ENCODE peak calls at places on chromosome 13, in five cellular contexts. E is cardiac fibroblast; Z is tibial artery; V is CD8-positive, alpha-beta T cell; N is psoas muscle. L is an unnamed sample.

GRCh38 chr13:51523082-51523518 is 61.2 kb upstream of the WDFY2 start:
- DNase-seq in E (peak), Z (no peak), V (peak), N (no peak), L (no peak)

GRCh38 chr13:60922526-60923231 is 493.0 kb downstream of the PCDH20 start:
- DNase-seq in E (peak), Z (no peak), V (no peak), N (no peak), L (no peak)

GRCh38 chr13:111664696-111665095 is 344.3 kb downstream of the TEX29 start:
- DNase-seq in E (no peak), Z (no peak), V (no peak), N (no peak), L (no peak)

GRCh38 chr13:24223341-24224231 is 63.1 kb downstream of the SPATA13 start:
- DNase-seq in E (no peak), Z (no peak), V (no peak), N (no peak), L (no peak)

GRCh38 chr13:105587786-105588185 is 947.7 kb downstream of the EFNB2 start:
- DNase-seq in E (peak), Z (no peak), V (no peak), N (no peak), L (no peak)

GRCh38 chr13:57640582-57640981 is 9.0 kb downstream of the PCDH17 start:
- DNase-seq in E (peak), Z (no peak), V (no peak), N (no peak), L (no peak)

GRCh38 chr13:44573790-44574465 is 2.2 kb downstream of the TSC22D1 start:
- DNase-seq in E (peak), Z (no peak), V (no peak), N (no peak), L (peak)

GRCh38 chr13:101449971-101450748 is 2.3 kb upstream of the ITGBL1 start:
- DNase-seq in E (peak), Z (no peak), V (no peak), N (no peak), L (peak)

GRCh38 chr13:42803563-42804212 is 22.3 kb downstream of the FAM216B start:
- DNase-seq in E (peak), Z (no peak), V (no peak), N (no peak), L (no peak)

GRCh38 chr13:33188093-33188882 is 97.3 kb downstream of the STARD13 start:
- DNase-seq in E (peak), Z (no peak), V (no peak), N (no peak), L (no peak)

GRCh38 chr13:98443329-98443728 is 133.6 kb downstream of the STK24 start:
- DNase-seq in E (peak), Z (no peak), V (no peak), N (no peak), L (peak)

GRCh38 chr13:49374585-49375290 is 69.1 kb downstream of the CAB39L start:
- DNase-seq in E (peak), Z (no peak), V (no peak), N (no peak), L (peak)

GRCh38 chr13:22561581-22561980 is 619.2 kb upstream of the SGCG start:
- DNase-seq in E (no peak), Z (no peak), V (no peak), N (no peak), L (no peak)

GRCh38 chr13:34070006-34070405 is 252.1 kb downstream of the RFC3 start:
- DNase-seq in E (peak), Z (no peak), V (no peak), N (no peak), L (no peak)

GRCh38 chr13:109135018-109135417 is 505.6 kb downstream of the MYO16 start:
- DNase-seq in E (no peak), Z (no peak), V (no peak), N (no peak), L (no peak)

GRCh38 chr13:60482012-60482411 is 85.0 kb downstream of the TDRD3 start:
- DNase-seq in E (peak), Z (no peak), V (no peak), N (no peak), L (peak)

GRCh38 chr13:68987585-68987984 is 1120.0 kb upstream of the ATXN8OS start:
- DNase-seq in E (no peak), Z (no peak), V (no peak), N (no peak), L (no peak)

GRCh38 chr13:26653310-26653709 is 95.8 kb downstream of the WASF3 start:
- DNase-seq in E (peak), Z (no peak), V (no peak), N (no peak), L (peak)

GRCh38 chr13:106867249-106867648 is 299.3 kb upstream of the ARGLU1 start:
- DNase-seq in E (no peak), Z (no peak), V (no peak), N (no peak), L (no peak)

GRCh38 chr13:110616103-110617101 is 1.1 kb downstream of the NAXD start:
- DNase-seq in E (peak), Z (peak), V (peak), N (peak), L (no peak)

GRCh38 chr13:99501952-99502310 is 659 bp downstream of the TM9SF2 start:
- DNase-seq in E (peak), Z (no peak), V (no peak), N (peak), L (no peak)

GRCh38 chr13:104289400-104289799 is 1223.2 kb upstream of the SLC10A2 start:
- DNase-seq in E (no peak), Z (no peak), V (no peak), N (no peak), L (no peak)

GRCh38 chr13:60514891-60515290 is 117.9 kb downstream of the TDRD3 start:
- DNase-seq in E (no peak), Z (no peak), V (no peak), N (no peak), L (no peak)

GRCh38 chr13:114015111-114015551 is 41.3 kb upstream of the C13orf46 start:
- DNase-seq in E (no peak), Z (no peak), V (no peak), N (peak), L (no peak)

GRCh38 chr13:70960841-70961443 is 852.7 kb upstream of the KLHL1 start:
- DNase-seq in E (peak), Z (no peak), V (no peak), N (no peak), L (no peak)

GRCh38 chr13:58838615-58839014 is 1207.1 kb downstream of the PCDH17 start:
- DNase-seq in E (no peak), Z (no peak), V (no peak), N (no peak), L (no peak)
- TF ChIP-seq CTCF in E (no peak), Z (no peak), V (no peak), N (no peak), L (no peak)

GRCh38 chr13:41040584-41041334 is 20.6 kb upstream of the WBP4 start:
- DNase-seq in E (peak), Z (no peak), V (no peak), N (no peak), L (no peak)
- H3K4me3 ChIP-seq in E (no peak), Z (no peak), V (no peak), N (no peak), L (no peak)

GRCh38 chr13:74040200-74040599 is 94.0 kb downstream of the KLF12 start:
- DNase-seq in E (peak), Z (no peak), V (no peak), N (peak), L (no peak)
- TF ChIP-seq CTCF in E (peak), Z (peak), V (peak), N (peak), L (peak)

GRCh38 chr13:78121459-78122348 is 203.1 kb upstream of the EDNRB start:
- DNase-seq in E (peak), Z (no peak), V (no peak), N (no peak), L (peak)
- H3K4me3 ChIP-seq in E (no peak), Z (no peak), V (no peak), N (no peak), L (no peak)

GRCh38 chr13:91185294-91185863 is 162.1 kb upstream of the MIR17HG start:
- DNase-seq in E (peak), Z (no peak), V (no peak), N (no peak), L (no peak)
- TF ChIP-seq CTCF in E (no peak), Z (peak), V (no peak), N (peak), L (no peak)